ENCODE peak calls at places on chromosomes 7 and 10, in five cellular contexts. X, Z, M, S and L are unnamed samples.

GRCh38 chr10:125080296-125080695 is 80.1 kb downstream of the CTBP2 start:
- DNase-seq in X (no peak), Z (no peak), M (no peak), S (no peak), L (no peak)

GRCh38 chr7:3691478-3692151 is 390.6 kb downstream of the SDK1 start:
- DNase-seq in X (no peak), Z (no peak), M (no peak), S (no peak), L (no peak)

GRCh38 chr10:123718544-123719060 is 52.4 kb downstream of the GPR26 start:
- DNase-seq in X (no peak), Z (no peak), M (no peak), S (no peak), L (peak; percentile 42)

GRCh38 chr10:119461380-119461779 is 81.1 kb downstream of the RGS10 start:
- DNase-seq in X (no peak), Z (peak; percentile 77), M (no peak), S (no peak), L (no peak)

GRCh38 chr7:135320277-135320676 is 86.6 kb downstream of the STRA8 start:
- DNase-seq in X (peak; percentile 56), Z (peak; percentile 71), M (peak; percentile 82), S (peak; percentile 83), L (no peak)

GRCh38 chr10:13703997-13704536 is 117.3 kb downstream of the PRPF18 start:
- DNase-seq in X (no peak), Z (no peak), M (no peak), S (no peak), L (no peak)

GRCh38 chr10:117684673-117685211 is 142.2 kb downstream of the EMX2 start:
- DNase-seq in X (no peak), Z (peak; percentile 3), M (peak; percentile 55), S (no peak), L (peak; percentile 60)

GRCh38 chr7:107313355-107313754 is 144.6 kb downstream of the HBP1 start:
- DNase-seq in X (no peak), Z (no peak), M (no peak), S (no peak), L (no peak)

GRCh38 chr10:43680035-43680434 is 31.4 kb upstream of the ZNF32 start:
- DNase-seq in X (no peak), Z (no peak), M (peak; percentile 57), S (peak; percentile 50), L (no peak)

GRCh38 chr10:48890904-48891839 is 48.5 kb downstream of the LRRC18 start:
- DNase-seq in X (no peak), Z (no peak), M (peak; percentile 13), S (no peak), L (no peak)

GRCh38 chr10:43701295-43701694 is 52.6 kb upstream of the ZNF32 start:
- DNase-seq in X (no peak), Z (no peak), M (no peak), S (no peak), L (no peak)

GRCh38 chr7:3559178-3559765 is 258.2 kb downstream of the SDK1 start:
- DNase-seq in X (no peak), Z (no peak), M (peak; percentile 94), S (peak; percentile 97), L (no peak)

DNA sequence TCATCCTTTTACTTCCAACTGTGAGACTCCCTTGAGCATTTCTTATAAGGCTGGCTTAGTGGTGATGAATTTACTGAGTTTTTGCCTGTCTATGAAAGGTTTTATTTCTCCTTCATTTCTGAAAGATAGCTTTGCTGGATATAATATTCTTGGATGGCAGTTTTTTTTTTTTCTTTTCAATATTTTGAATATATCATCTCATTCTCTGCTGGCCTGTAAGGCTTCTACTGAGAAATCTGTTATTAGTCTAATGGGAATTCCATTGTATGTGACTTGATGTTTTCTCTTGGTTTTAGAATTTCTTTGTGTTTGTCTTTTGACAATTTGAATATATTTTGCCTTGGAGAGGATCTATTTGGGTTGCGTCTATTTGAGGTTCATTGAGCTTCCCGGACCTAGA is 22.4 kb downstream of the PHTF2 start:
- DNase-seq in X (no peak), Z (no peak), M (no peak), S (no peak), L (no peak)
- H3K4me3 ChIP-seq in X (no peak overlapping the region), Z (no peak overlapping the region), M (no peak overlapping the region), S (no peak overlapping the region), L (no peak overlapping the region)

GRCh38 chr10:92493362-92493761 is 80.5 kb downstream of the IDE start:
- DNase-seq in X (no peak), Z (no peak), M (peak; percentile 48), S (no peak), L (no peak)
- TF ChIP-seq CTCF in X (no peak), Z (no peak), M (no peak), S (no peak), L (no peak)

DNA sequence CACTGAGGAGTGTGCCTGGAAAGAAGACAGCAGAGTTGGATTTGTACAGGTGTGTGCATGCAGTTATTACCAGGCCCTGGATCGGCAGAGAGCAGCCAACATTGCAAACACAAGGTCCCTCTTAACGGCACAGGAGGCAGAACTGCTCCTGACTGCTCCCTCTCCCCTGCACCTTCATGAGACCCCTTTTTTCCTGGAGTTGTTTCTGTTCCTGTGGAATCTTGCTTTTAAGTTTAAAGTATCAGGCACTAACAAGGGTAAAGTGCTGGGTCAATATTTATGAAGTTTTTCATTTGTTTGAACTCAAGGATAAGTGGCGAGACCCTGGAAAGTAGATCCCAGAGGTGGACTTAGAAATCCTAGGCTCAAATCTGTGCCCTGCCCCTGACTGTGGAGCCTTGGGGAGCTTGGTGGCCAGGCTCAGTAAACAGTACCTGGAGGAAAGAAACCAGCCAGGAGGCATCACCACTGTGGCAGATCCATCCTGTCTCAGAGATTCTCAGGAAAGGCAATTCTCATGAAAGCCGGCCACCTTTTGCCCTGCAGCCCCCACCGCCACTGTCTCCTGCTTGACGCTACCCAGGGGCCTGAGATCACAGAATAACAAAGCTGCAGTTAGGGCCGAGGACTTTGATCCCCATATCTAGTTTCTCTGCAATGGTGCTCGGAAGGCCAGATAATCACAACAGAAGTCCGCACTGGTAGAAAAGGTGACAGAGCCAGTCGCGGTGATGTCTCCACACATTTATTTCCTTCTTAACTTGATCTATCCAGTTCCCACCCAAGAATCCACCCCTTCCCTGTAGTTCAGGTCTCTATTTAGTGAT is 36.7 kb downstream of the DDC start:
- DNase-seq in X (no peak), Z (no peak), M (no peak), S (no peak), L (no peak)
- H3K4me3 ChIP-seq in X (no peak overlapping the region), Z (no peak overlapping the region), M (no peak overlapping the region), S (no peak overlapping the region), L (no peak overlapping the region)

DNA sequence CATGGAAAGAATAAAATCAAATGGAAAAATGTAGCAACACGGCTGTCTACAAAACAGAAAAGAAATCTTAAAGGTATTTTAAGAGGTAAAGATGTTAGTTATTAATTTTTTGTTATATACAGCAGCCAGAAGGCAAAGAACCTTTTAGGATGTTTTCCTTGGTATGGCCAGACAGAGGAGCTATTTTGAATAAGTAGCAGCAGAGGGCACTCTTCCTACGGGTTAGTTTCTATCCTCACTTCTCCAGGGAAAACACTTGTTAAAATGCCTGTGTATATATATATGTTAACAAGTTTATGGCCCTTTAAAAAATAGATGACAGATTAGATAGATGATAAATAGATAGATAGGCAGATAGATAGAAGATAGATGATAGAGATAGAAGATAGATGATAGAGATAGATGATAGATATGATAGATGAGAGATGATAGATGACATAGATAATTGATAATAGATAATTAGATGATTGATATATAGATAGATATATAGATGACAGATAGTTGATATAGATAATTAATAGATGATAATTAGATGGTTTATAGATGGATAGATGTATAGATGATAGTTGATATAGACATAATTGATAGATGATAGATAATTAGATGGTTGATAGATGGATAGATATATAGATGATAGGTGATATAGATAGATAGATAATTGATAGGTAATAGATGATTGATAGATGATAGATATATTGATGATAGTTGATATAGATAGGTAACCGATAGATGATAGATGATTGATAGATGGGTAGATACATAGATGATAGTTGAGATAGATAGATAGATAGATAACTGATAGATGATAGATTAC is 57.8 kb upstream of the WIPF3 start:
- DNase-seq in X (no peak), Z (no peak), M (peak; percentile 64), S (peak; percentile 3), L (no peak)
- TF ChIP-seq CTCF in X (peak; percentile 60), Z (peak; percentile 85), M (peak; percentile 61), S (peak; percentile 48), L (no peak)

GRCh38 chr10:99534456-99534938 is 1.8 kb downstream of the NKX2-3 start:
- DNase-seq in X (no peak), Z (no peak), M (no peak), S (no peak), L (no peak)
- H3K4me3 ChIP-seq in X (no peak overlapping the region), Z (no peak overlapping the region), M (no peak overlapping the region), S (no peak overlapping the region), L (peak overlapping the region; percentile 4)

GRCh38 chr7:26117142-26117807 is 34.7 kb upstream of the NFE2L3 start:
- DNase-seq in X (no peak), Z (no peak), M (no peak), S (no peak), L (no peak)
- TF ChIP-seq CTCF in X (no peak), Z (no peak), M (no peak), S (no peak), L (no peak)

GRCh38 chr10:6382081-6382480 is 179.3 kb downstream of the PFKFB3 start:
- DNase-seq in X (no peak), Z (no peak), M (peak; percentile 55), S (peak; percentile 73), L (no peak)
- H3K4me3 ChIP-seq in X (no peak overlapping the region), Z (no peak overlapping the region), M (no peak overlapping the region), S (no peak overlapping the region), L (no peak overlapping the region)